ENCODE peak calls at places on chromosomes 5 and 9, in four cellular contexts. T is CD8-positive, alpha-beta T cell; Z is CD4-positive, alpha-beta memory T cell; C is fibroblast of lung. X is an unnamed sample. For H3K4me1, the result is how much of the 10 kb centered on the place peaks cover.

GRCh38 chr5:94433393-94434149 is 184.8 kb downstream of the KIAA0825 start:
- DNase-seq in T (no peak), Z (no peak), C (peak), X (no peak)

GRCh38 chr9:101028346-101029299 is at the start of gene PLPPR1:
- DNase-seq in T (no peak), Z (no peak), C (peak), X (no peak)

GRCh38 chr5:175922192-175922885 is 45.8 kb downstream of the THOC3 start:
- DNase-seq in T (no peak), Z (no peak), C (peak), X (no peak)

GRCh38 chr5:88269222-88269771 is 652 bp upstream of the TMEM161B start:
- DNase-seq in T (no peak), Z (no peak), C (peak), X (no peak)

GRCh38 chr5:124841829-124842712 is 95.6 kb upstream of the ZNF608 start:
- DNase-seq in T (no peak), Z (no peak), C (peak), X (no peak)

GRCh38 chr9:70478963-70479641 is 64.6 kb upstream of the KLF9 start:
- DNase-seq in T (no peak), Z (no peak), C (peak), X (no peak)

GRCh38 chr9:101477214-101477613 is 41.6 kb upstream of the ALDOB start:
- DNase-seq in T (no peak), Z (no peak), C (no peak), X (no peak)

GRCh38 chr5:6401410-6401809 is 23.1 kb upstream of the MED10 start:
- DNase-seq in T (no peak), Z (no peak), C (no peak), X (no peak)

GRCh38 chr9:114611516-114612271 is 603 bp downstream of the TMEM268 start:
- DNase-seq in T (no peak), Z (no peak), C (peak), X (peak)

GRCh38 chr9:2017459-2018161 is 2.5 kb downstream of the SMARCA2 start:
- DNase-seq in T (peak), Z (peak), C (peak), X (peak)

GRCh38 chr5:9947231-9947693 is 302.4 kb downstream of the ATPSCKMT start:
- DNase-seq in T (no peak), Z (no peak), C (no peak), X (no peak)

GRCh38 chr9:3687136-3687535 is 161.3 kb upstream of the RFX3 start:
- DNase-seq in T (no peak), Z (no peak), C (no peak), X (no peak)

GRCh38 chr5:179791881-179792611 is 1.7 kb upstream of the LTC4S start:
- DNase-seq in T (no peak), Z (no peak), C (no peak), X (no peak)

GRCh38 chr9:16074962-16075361 is 522.1 kb downstream of the CCDC171 start:
- DNase-seq in T (no peak), Z (no peak), C (peak), X (no peak)

GRCh38 chr9:91676042-91676441 is 252.4 kb upstream of the NFIL3 start:
- DNase-seq in T (no peak), Z (no peak), C (no peak), X (no peak)

GRCh38 chr5:157025093-157025698 is 33.7 kb downstream of the HAVCR1 start:
- DNase-seq in T (peak), Z (peak), C (no peak), X (peak)

GRCh38 chr5:131756942-131757341 is 39.9 kb downstream of the FNIP1 start:
- DNase-seq in T (no peak), Z (no peak), C (no peak), X (no peak)

GRCh38 chr9:125391704-125392103 is 130.1 kb downstream of the GAPVD1 start:
- DNase-seq in T (no peak), Z (no peak), C (peak), X (no peak)

GRCh38 chr5:180178516-180179398 is 30.3 kb downstream of the RASGEF1C start:
- DNase-seq in T (no peak), Z (no peak), C (no peak), X (no peak)

GRCh38 chr9:70229579-70229978 is 29.2 kb upstream of the SMC5 start:
- DNase-seq in T (no peak), Z (no peak), C (peak), X (no peak)

GRCh38 chr5:178431777-178432155 is 158.4 kb downstream of the COL23A1 start:
- DNase-seq in T (no peak), Z (no peak), C (no peak), X (no peak)

GRCh38 chr5:145585-146323 is 45.5 kb upstream of the LRRC14B start:
- DNase-seq in T (no peak), Z (no peak), C (no peak), X (no peak)

GRCh38 chr5:150593593-150593992 is 46.9 kb upstream of the SYNPO start:
- DNase-seq in T (no peak), Z (no peak), C (no peak), X (no peak)

GRCh38 chr5:66134407-66134843 is 9.7 kb upstream of the SREK1 start:
- DNase-seq in T (no peak), Z (no peak), C (no peak), X (no peak)

GRCh38 chr9:136552117-136552685 is 6.4 kb upstream of the NOTCH1 start:
- DNase-seq in T (no peak), Z (no peak), C (peak), X (no peak)

GRCh38 chr5:72517961-72518690 is 10.9 kb upstream of the ZNF366 start:
- DNase-seq in T (no peak), Z (no peak), C (peak), X (no peak)

GRCh38 chr5:66864240-66864884 is 268.2 kb downstream of the MAST4 start:
- DNase-seq in T (no peak), Z (peak), C (peak), X (no peak)

GRCh38 chr9:136831002-136831719 is 11.1 kb upstream of the AJM1 start:
- DNase-seq in T (no peak), Z (no peak), C (no peak), X (no peak)

GRCh38 chr5:134537297-134537696 is 11.8 kb downstream of the JADE2 start:
- DNase-seq in T (no peak), Z (no peak), C (no peak), X (no peak)

GRCh38 chr9:126522957-126523356 is 90.8 kb upstream of the LMX1B start:
- DNase-seq in T (no peak), Z (no peak), C (no peak), X (no peak)

GRCh38 chr5:41115281-41115680 is 44.1 kb upstream of the MROH2B start:
- DNase-seq in T (no peak), Z (no peak), C (peak), X (no peak)

GRCh38 chr9:105295986-105296385 is 51.5 kb downstream of the SLC44A1 start:
- DNase-seq in T (no peak), Z (no peak), C (peak), X (no peak)

GRCh38 chr5:156991714-156992113 is 28.7 kb upstream of the TIMD4 start:
- DNase-seq in T (no peak), Z (no peak), C (no peak), X (no peak)

GRCh38 chr9:82209797-82210470 is 221.4 kb downstream of the SPATA31D1 start:
- DNase-seq in T (no peak), Z (no peak), C (no peak), X (no peak)

GRCh38 chr9:135079018-135079417 is 8.4 kb upstream of the OLFM1 start:
- DNase-seq in T (no peak), Z (no peak), C (no peak), X (no peak)

GRCh38 chr5:142726188-142726731 is 40.4 kb upstream of the FGF1 start:
- DNase-seq in T (no peak), Z (no peak), C (peak), X (no peak)

GRCh38 chr5:142506756-142507155 is 179.1 kb downstream of the FGF1 start:
- DNase-seq in T (no peak), Z (no peak), C (peak), X (no peak)

GRCh38 chr9:127937383-127938297 is at the start of gene DPM2:
- DNase-seq in T (peak), Z (peak), C (peak), X (peak)

GRCh38 chr9:98192503-98193335 is at the start of gene CORO2A:
- DNase-seq in T (peak), Z (peak), C (peak), X (peak)

GRCh38 chr9:98189412-98189811 is 3.0 kb downstream of the CORO2A start:
- DNase-seq in T (no peak), Z (no peak), C (no peak), X (no peak)

GRCh38 chr9:98191615-98192502 is 578 bp downstream of the CORO2A start:
- DNase-seq in T (no peak), Z (peak), C (no peak), X (peak)

GRCh38 chr9:98191210-98191609 is 1.2 kb downstream of the CORO2A start:
- DNase-seq in T (no peak), Z (no peak), C (no peak), X (no peak)

DNA sequence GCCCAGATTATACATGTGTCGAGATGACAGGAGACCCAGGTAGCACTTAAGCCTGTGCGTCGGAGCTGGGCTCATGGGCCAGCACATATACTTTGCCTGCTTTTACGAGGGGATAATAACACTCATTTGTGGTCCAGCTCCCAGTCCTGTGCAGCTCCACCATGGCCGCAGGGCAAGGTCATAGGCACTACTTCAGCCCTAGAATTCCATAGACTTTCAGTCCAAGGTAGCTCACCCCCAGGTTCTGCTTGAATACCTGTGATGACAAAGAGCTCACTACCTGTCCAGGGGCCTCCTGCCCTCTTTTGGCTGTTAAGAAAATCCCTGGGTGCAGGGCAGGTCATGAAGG is 1.7 kb downstream of the CORO2A start:
- DNase-seq in T (no peak), Z (no peak), C (no peak), X (no peak)
- H3K4me3 ChIP-seq in T (no peak), Z (no peak), C (no peak), X (no peak)

GRCh38 chr9:76887003-76887821 is 18.7 kb downstream of the PRUNE2 start:
- DNase-seq in T (no peak), Z (no peak), C (no peak), X (no peak)
- H3K27ac ChIP-seq in T (no peak), Z (no peak), C (no peak), X (no peak)

GRCh38 chr9:131240047-131240921 is 36.0 kb downstream of the FAM78A start:
- DNase-seq in T (no peak), Z (no peak), C (no peak), X (no peak)
- H3K4me1 ChIP-seq in T (under half), Z (under half), C (under half), X (under half)

GRCh38 chr5:170387775-170388174 is 1.4 kb downstream of the KCNMB1 start:
- DNase-seq in T (no peak), Z (no peak), C (no peak), X (no peak)

GRCh38 chr5:170386743-170387142 is 2.4 kb downstream of the KCNMB1 start:
- DNase-seq in T (no peak), Z (no peak), C (no peak), X (no peak)

GRCh38 chr5:170389250-170389902 is at the start of gene KCNMB1:
- DNase-seq in T (no peak), Z (no peak), C (no peak), X (no peak)

GRCh38 chr5:170388818-170389217 is 349 bp downstream of the KCNMB1 start:
- DNase-seq in T (no peak), Z (no peak), C (no peak), X (no peak)

DNA sequence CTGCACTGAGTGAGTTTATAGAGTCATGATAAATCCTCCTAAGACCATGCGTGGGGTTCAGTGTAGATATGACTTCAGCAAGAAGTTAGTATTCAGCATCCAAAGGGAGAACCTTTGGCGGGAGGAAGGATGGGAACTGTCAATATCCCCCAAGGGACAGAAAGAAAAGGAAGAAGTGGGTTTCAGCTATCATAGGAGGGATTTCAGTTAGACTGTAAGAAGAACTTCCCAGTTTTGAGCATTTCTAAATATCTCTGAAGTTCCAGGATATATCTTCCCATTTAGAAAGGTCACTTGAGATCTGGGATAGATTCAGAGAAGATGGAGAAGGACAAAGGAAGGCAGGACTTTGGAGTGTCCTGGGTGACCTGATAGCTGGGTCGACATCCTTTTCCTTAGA is 927 bp downstream of the KCNMB1 start:
- DNase-seq in T (no peak), Z (no peak), C (no peak), X (no peak)
- H3K4me3 ChIP-seq in T (no peak), Z (no peak), C (no peak), X (no peak)

DNA sequence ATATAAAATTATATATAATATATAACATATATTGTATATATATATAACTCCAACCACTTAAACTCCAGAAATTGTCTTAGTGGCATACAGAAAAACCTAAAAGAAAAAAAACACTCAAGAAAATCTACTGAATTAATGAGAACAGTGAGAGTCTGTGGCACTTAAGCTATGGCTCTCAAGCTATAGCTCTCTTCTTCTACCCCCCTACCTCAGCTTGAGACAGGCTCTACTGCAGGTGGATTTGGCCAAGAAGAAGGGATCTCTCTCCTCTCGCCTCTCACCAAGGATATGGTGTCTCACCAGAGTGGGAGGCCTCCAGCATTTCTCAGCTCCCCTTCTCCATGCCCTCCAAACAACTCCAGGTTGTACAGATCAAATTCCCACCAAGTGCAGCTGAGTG is 64.5 kb upstream of the DAB2 start:
- DNase-seq in T (no peak), Z (no peak), C (no peak), X (no peak)
- H3K27ac ChIP-seq in T (no peak), Z (no peak), C (no peak), X (no peak)

X was measured in naive thymus-derived CD4-positive, alpha-beta T cell.